ENCODE peak calls at places on chromosomes 7 and 10, in six cellular contexts. G is IMR-90; W is esophagus muscularis mucosa; C is CD8-positive, alpha-beta T cell; R is A549; Y is CD4-positive, CD25-positive, alpha-beta regulatory T cell. P is an unnamed sample. For H3K9me3, the result is how much of the 10 kb centered on the place peaks cover.

GRCh38 chr7:959271-959670 is 4.8 kb upstream of the ADAP1 start:
- DNase-seq in G (no peak), W (no peak), C (peak), R (no peak), Y (no peak), P (no peak)

GRCh38 chr7:46444266-46444665 is 523.2 kb upstream of the IGFBP3 start:
- DNase-seq in G (no peak), W (no peak), C (no peak), R (peak), Y (no peak), P (no peak)

GRCh38 chr7:100130608-100131453 is 4.1 kb downstream of the MBLAC1 start:
- DNase-seq in G (peak), W (peak), C (peak), R (peak), Y (peak), P (peak)

GRCh38 chr7:148304456-148304855 is 286.1 kb upstream of the C7orf33 start:
- DNase-seq in G (no peak), W (no peak), C (no peak), R (no peak), Y (no peak), P (no peak)

GRCh38 chr7:139602143-139602722 is 78.7 kb downstream of the CLEC2L start:
- DNase-seq in G (peak), W (no peak), C (no peak), R (peak), Y (no peak), P (no peak)

GRCh38 chr10:1531883-1532597 is 205.3 kb downstream of the ADARB2 start:
- DNase-seq in G (no peak), W (no peak), C (no peak), R (no peak), Y (no peak), P (no peak)

GRCh38 chr10:88117227-88117626 is 253.8 kb downstream of the PTEN start:
- DNase-seq in G (no peak), W (no peak), C (peak), R (no peak), Y (no peak), P (no peak)

GRCh38 chr7:125112741-125113309 is 183.2 kb upstream of the POT1 start:
- DNase-seq in G (peak), W (no peak), C (no peak), R (no peak), Y (no peak), P (no peak)

GRCh38 chr10:25604591-25604990 is 329.4 kb upstream of the MYO3A start:
- DNase-seq in G (no peak), W (no peak), C (no peak), R (no peak), Y (no peak), P (no peak)

GRCh38 chr10:90313548-90314325 is 544.1 kb downstream of the HTR7 start:
- DNase-seq in G (peak), W (no peak), C (no peak), R (no peak), Y (no peak), P (no peak)

GRCh38 chr10:130350996-130351395 is 214.8 kb downstream of the GLRX3 start:
- DNase-seq in G (no peak), W (no peak), C (no peak), R (no peak), Y (no peak), P (no peak)

GRCh38 chr10:20457656-20458055 is 439.5 kb downstream of the NEBL start:
- DNase-seq in G (no peak), W (no peak), C (no peak), R (no peak), Y (no peak), P (no peak)

GRCh38 chr10:44933451-44933850 is 22.3 kb downstream of the TMEM72 start:
- DNase-seq in G (no peak), W (no peak), C (no peak), R (no peak), Y (no peak), P (no peak)

GRCh38 chr10:18214692-18215563 is 74.7 kb downstream of the CACNB2 start:
- DNase-seq in G (peak), W (no peak), C (no peak), R (peak), Y (no peak), P (peak)

GRCh38 chr10:60914676-60915075 is 29.3 kb downstream of the RHOBTB1 start:
- DNase-seq in G (peak), W (peak), C (no peak), R (no peak), Y (no peak), P (no peak)

GRCh38 chr7:78864339-78864738 is 589.1 kb downstream of the MAGI2 start:
- DNase-seq in G (no peak), W (no peak), C (no peak), R (no peak), Y (no peak), P (no peak)

DNA sequence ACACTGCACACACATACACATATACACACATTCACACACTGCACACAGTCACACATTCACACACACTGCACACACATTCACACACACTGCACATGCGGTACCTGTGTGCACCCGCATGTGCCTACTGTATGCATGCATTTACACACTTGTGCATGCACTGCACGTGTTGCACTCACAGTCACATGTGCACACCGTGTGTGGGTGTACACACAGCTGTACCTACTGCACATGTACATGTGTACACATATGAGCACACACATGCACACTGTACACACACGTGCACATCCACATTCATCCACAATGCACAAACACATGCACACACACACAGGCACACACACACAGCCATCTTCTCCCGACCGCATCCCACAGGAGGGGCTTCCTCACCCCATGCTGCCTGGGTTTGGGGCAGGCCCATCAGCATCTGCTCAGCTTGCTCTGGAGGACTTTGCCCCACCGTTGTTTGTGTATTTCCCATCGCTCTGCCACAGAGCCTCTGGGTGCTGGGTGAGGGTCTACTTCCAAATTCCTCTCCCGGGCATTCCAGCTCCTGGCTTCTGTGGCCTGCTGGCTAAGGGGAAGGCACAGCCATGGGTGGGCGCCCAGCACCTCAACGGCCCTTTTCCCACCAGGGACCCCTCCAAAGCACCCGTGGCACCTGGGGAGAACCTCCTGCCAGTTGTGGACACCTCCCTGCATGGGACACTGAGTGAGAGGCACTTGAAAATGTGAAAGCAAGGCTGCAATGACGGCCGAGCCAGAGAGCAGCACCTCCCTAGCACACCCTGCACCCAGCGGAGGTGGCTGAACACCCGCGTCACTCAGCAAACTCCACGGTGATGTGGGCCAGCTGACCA is 324.3 kb downstream of the PTPRN2 start:
- DNase-seq in G (no peak), W (no peak), C (no peak), R (no peak), Y (no peak), P (no peak)
- H3K9me3 ChIP-seq in G (half or more), W (under half), C (under half), R (under half), Y (under half), P (under half)

GRCh38 chr10:48672596-48673255 is 11.9 kb upstream of the WDFY4 start:
- DNase-seq in G (no peak), W (peak), C (no peak), R (no peak), Y (no peak), P (no peak)
- H3K9me3 ChIP-seq in G (under half), W (under half), C (under half), R (under half), Y (under half), P (under half)

GRCh38 chr7:2605608-2606538 is 25.9 kb upstream of the TTYH3 start:
- DNase-seq in G (no peak), W (no peak), C (no peak), R (no peak), Y (no peak), P (no peak)
- H3K9me3 ChIP-seq in G (under half), W (under half), C (under half), R (under half), Y (under half), P (under half)

GRCh38 chr7:92982928-92983327 is 134.9 kb downstream of the SAMD9 start:
- DNase-seq in G (no peak), W (no peak), C (no peak), R (no peak), Y (no peak), P (no peak)
- H3K9me3 ChIP-seq in G (under half), W (under half), C (under half), R (under half), Y (under half), P (under half)

DNA sequence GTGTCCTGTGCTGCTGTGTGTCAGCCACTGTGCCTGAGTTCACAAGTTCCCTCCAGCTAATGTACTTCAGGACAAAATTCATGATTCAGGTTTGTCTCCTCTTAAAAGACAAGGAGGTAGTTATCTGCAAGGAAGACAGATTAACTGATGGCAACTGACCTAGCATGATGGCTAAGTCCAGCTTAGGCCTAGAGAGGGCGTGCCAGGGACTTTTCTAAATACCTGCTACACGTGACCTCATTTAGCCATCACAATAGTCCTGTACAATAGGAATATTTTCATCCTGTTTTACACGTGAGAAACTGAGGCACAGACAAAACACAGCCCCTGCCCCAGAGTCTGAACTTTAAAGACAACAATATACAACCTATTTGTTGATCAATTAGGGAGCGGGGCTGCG is 275.7 kb downstream of the XPNPEP1 start:
- DNase-seq in G (no peak), W (no peak), C (no peak), R (no peak), Y (no peak), P (no peak)
- H3K9me3 ChIP-seq in G (under half), W (under half), C (under half), R (under half), Y (under half), P (under half)

GRCh38 chr7:157609932-157610640 is 273.3 kb downstream of the DNAJB6 start:
- DNase-seq in G (no peak), W (no peak), C (no peak), R (no peak), Y (no peak), P (no peak)
- H3K9me3 ChIP-seq in G (half or more), W (under half), C (under half), R (under half), Y (under half), P (under half)

DNA sequence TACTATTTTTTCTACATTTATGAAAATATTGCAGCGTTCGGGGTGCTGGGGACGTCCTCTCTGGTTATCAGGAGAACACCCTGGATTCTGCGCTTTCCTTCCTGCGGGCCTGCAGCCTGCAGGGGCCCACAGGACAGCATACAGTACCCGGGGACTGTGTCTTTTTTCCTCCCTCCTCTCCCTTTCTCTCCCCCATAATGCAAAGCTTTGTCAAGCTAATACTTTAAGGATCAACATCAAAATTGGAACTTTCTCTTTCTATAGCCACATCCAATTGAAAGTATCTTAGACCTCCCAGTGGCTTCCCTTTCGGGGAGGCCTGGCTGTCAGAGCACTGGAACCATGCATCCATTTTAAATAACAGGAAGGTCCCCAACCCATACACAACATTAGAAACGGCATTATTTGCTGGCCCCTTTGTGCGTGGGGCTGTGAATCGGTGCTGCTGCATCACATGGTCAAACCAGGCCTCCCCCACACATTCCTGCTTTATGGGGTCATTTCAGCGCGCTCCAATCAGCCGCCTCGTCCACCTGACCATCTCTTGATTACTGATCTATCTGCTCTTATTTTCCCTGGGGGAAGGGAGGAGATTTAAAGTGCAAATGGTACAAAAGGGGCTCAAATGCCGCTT is 505.1 kb downstream of the DNAJB6 start:
- DNase-seq in G (no peak), W (no peak), C (no peak), R (no peak), Y (no peak), P (no peak)
- H3K9me3 ChIP-seq in G (half or more), W (under half), C (under half), R (under half), Y (under half), P (under half)

GRCh38 chr7:157904211-157904865 is 567.5 kb downstream of the DNAJB6 start:
- DNase-seq in G (no peak), W (no peak), C (no peak), R (no peak), Y (no peak), P (no peak)
- H3K9me3 ChIP-seq in G (half or more), W (under half), C (under half), R (under half), Y (under half), P (under half)

GRCh38 chr7:137942459-137943115 is 59.3 kb downstream of the CREB3L2 start:
- DNase-seq in G (peak), W (no peak), C (no peak), R (no peak), Y (no peak), P (no peak)
- H3K9me3 ChIP-seq in G (under half), W (under half), C (under half), R (under half), Y (under half), P (under half)

GRCh38 chr7:57179776-57180415 is 47.7 kb upstream of the ZNF479 start:
- DNase-seq in G (no peak), W (no peak), C (no peak), R (no peak), Y (no peak), P (no peak)
- H3K9me3 ChIP-seq in G (under half), W (under half), C (under half), R (under half), Y (under half), P (under half)

P was measured in HAP-1.